ENCODE peak calls at places on chromosomes 1 and 21, in five cellular contexts. P is HCT116, B is fibroblast of lung, Q is GM23338, O is H1. T is an unnamed sample.
A peak's percentile ranks its signal among the peaks of the same experiment; 100 is the strongest.

GRCh38 chr1:227482021-227482299 is 81.4 kb upstream of the ZNF678 start:
- DNase-seq in O (no peak), B (no peak), P (no peak), Q (no peak), T (no peak)

GRCh38 chr1:202148391-202148790 is 3.9 kb upstream of the ARL8A start:
- DNase-seq in O (no peak), P (no peak), Q (no peak), B (no peak), T (no peak)

GRCh38 chr1:215710340-215710971 is 143.4 kb downstream of the KCTD3 start:
- DNase-seq in P (peak; percentile 68), O (peak; percentile 51), Q (peak; percentile 97), B (peak; percentile 76), T (no peak)

GRCh38 chr1:214568328-214568727 is 16.9 kb upstream of the PTPN14 start:
- DNase-seq in O (no peak), P (no peak), B (peak; percentile 76), Q (no peak), T (no peak)

GRCh38 chr21:44421901-44422840 is 33.1 kb upstream of the LRRC3 start:
- DNase-seq in B (no peak), Q (no peak), O (no peak), P (no peak), T (no peak)

GRCh38 chr1:115013792-115014191 is 15.8 kb upstream of the TSHB start:
- DNase-seq in O (no peak), P (no peak), Q (no peak), B (no peak), T (no peak)

GRCh38 chr1:53463961-53464899 is 5.0 kb downstream of the DMRTB1 start:
- DNase-seq in O (no peak), P (no peak), B (no peak), Q (no peak), T (peak; percentile 26)

GRCh38 chr21:25350056-25350455 is 257.2 kb downstream of the MRPL39 start:
- DNase-seq in B (peak; percentile 66), P (no peak), Q (peak; percentile 80), O (peak; percentile 68), T (no peak)

GRCh38 chr21:32276671-32277070 is 2.2 kb downstream of the MIS18A start:
- DNase-seq in Q (no peak), B (no peak), P (no peak), O (no peak), T (no peak)

GRCh38 chr1:206505702-206506375 is 1.5 kb upstream of the RASSF5 start:
- DNase-seq in O (no peak), Q (peak; percentile 61), P (no peak), B (peak; percentile 56), T (no peak)

GRCh38 chr21:45977396-45977795 is 4.2 kb upstream of the COL6A1 start:
- DNase-seq in B (no peak), O (peak; percentile 81), P (no peak), Q (peak; percentile 71), T (no peak)

GRCh38 chr21:44391345-44392091 is 38.1 kb downstream of the TRPM2 start:
- DNase-seq in P (no peak), B (no peak), O (no peak), Q (no peak), T (no peak)

GRCh38 chr1:87968259-87968955 is 639.7 kb downstream of the LMO4 start:
- DNase-seq in B (peak; percentile 66), P (no peak), O (no peak), Q (peak; percentile 56), T (no peak)

GRCh38 chr1:195328681-195329080 is 1279.6 kb downstream of the KCNT2 start:
- DNase-seq in O (no peak), Q (no peak), B (no peak), P (no peak), T (no peak)

GRCh38 chr1:193183019-193183643 is 3.3 kb downstream of the B3GALT2 start:
- DNase-seq in P (peak; percentile 51), O (no peak), B (peak; percentile 76), Q (peak; percentile 74), T (no peak)

GRCh38 chr1:28877132-28877781 is 37.1 kb upstream of the EPB41 start:
- DNase-seq in P (peak; percentile 79), O (peak; percentile 92), B (peak; percentile 67), Q (peak; percentile 91), T (peak; percentile 55)

GRCh38 chr1:111747282-111747734 is 8.1 kb upstream of the INKA2 start:
- DNase-seq in Q (peak; percentile 97), O (peak; percentile 70), P (peak; percentile 90), B (peak; percentile 84), T (peak; percentile 44)

GRCh38 chr1:86504130-86504479 is 35.4 kb downstream of the CLCA1 start:
- DNase-seq in B (no peak), Q (peak; percentile 12), O (no peak), P (no peak), T (no peak)

GRCh38 chr1:157363660-157364140 is 188.6 kb downstream of the FCRL5 start:
- DNase-seq in B (peak; percentile 20), Q (peak; percentile 76), O (peak; percentile 57), P (peak; percentile 42), T (no peak)

GRCh38 chr21:42165901-42166300 is 53.0 kb upstream of the ABCG1 start:
- DNase-seq in Q (no peak), P (no peak), B (no peak), O (no peak), T (no peak)

GRCh38 chr1:162889989-162890388 is 29.0 kb upstream of the CCDC190 start:
- DNase-seq in Q (no peak), B (no peak), O (no peak), P (no peak), T (no peak)

GRCh38 chr1:86993269-86993985 is 79.0 kb downstream of the HS2ST1 start:
- DNase-seq in P (no peak), Q (no peak), B (no peak), O (no peak), T (no peak)

GRCh38 chr1:203306089-203306969 is 1.0 kb downstream of the BTG2 start:
- DNase-seq in B (peak; percentile 93), Q (no peak), P (peak; percentile 51), O (no peak), T (peak; percentile 40)

GRCh38 chr1:238628130-238628529 is 737.4 kb upstream of the ZP4 start:
- DNase-seq in P (no peak), O (no peak), Q (no peak), B (no peak), T (no peak)

GRCh38 chr1:13702425-13703127 is 2.6 kb downstream of the PRDM2 start:
- DNase-seq in P (no peak), Q (no peak), B (no peak), O (no peak), T (no peak)

GRCh38 chr1:110341146-110341871 is 2.1 kb downstream of the RBM15 start:
- DNase-seq in P (no peak), O (no peak), B (no peak), Q (no peak), T (no peak)

GRCh38 chr1:62159940-62160348 is 34.7 kb upstream of the L1TD1 start:
- DNase-seq in B (no peak), Q (no peak), O (no peak), P (no peak), T (no peak)

GRCh38 chr1:64163972-64164371 is 39.5 kb upstream of the UBE2U start:
- DNase-seq in B (peak; percentile 71), P (no peak), Q (peak; percentile 79), O (no peak), T (no peak)

GRCh38 chr1:162904579-162904978 is 43.6 kb upstream of the CCDC190 start:
- DNase-seq in P (no peak), Q (no peak), O (no peak), B (no peak), T (no peak)

GRCh38 chr1:2789164-2789985 is 12.1 kb downstream of the TTC34 start:
- DNase-seq in P (no peak), Q (peak; percentile 65), B (no peak), O (no peak), T (no peak)

GRCh38 chr21:41750051-41750450 is 16.8 kb downstream of the RIPK4 start:
- DNase-seq in O (no peak), B (no peak), Q (no peak), P (no peak), T (peak; percentile 63)

GRCh38 chr21:37085726-37086125 is 12.7 kb downstream of the TTC3 start:
- DNase-seq in P (no peak), B (no peak), Q (no peak), O (no peak), T (no peak)

GRCh38 chr1:61391730-61392129 is 309.4 kb downstream of the NFIA start:
- DNase-seq in B (no peak), O (no peak), P (no peak), Q (no peak), T (no peak)

GRCh38 chr1:47724427-47724999 is 272.7 kb downstream of the TRABD2B start:
- DNase-seq in O (peak; percentile 51), B (no peak), Q (no peak), P (no peak), T (no peak)

GRCh38 chr1:47727051-47727708 is 270.0 kb downstream of the TRABD2B start:
- DNase-seq in B (no peak), O (no peak), Q (no peak), P (no peak), T (no peak)

GRCh38 chr1:47726496-47726855 is 270.7 kb downstream of the TRABD2B start:
- DNase-seq in P (no peak), O (no peak), B (no peak), Q (no peak), T (no peak)

GRCh38 chr1:47725732-47726495 is 271.3 kb downstream of the TRABD2B start:
- DNase-seq in P (peak; percentile 49), Q (peak; percentile 93), B (peak; percentile 74), O (peak; percentile 84), T (peak; percentile 58)

GRCh38 chr1:47725000-47725731 is 272.0 kb downstream of the TRABD2B start:
- DNase-seq in Q (peak; percentile 90), B (no peak), O (peak; percentile 85), P (no peak), T (no peak)
- TF ChIP-seq EZH2 in Q (peak; percentile 31), B (no peak), O (no peak), P (no peak), T (no peak)

GRCh38 chr1:167715653-167716302 is 6.0 kb upstream of the MPZL1 start:
- DNase-seq in P (no peak), B (peak; percentile 12), O (no peak), Q (no peak), T (no peak)
- TF ChIP-seq CTCF in P (no peak), B (no peak), O (no peak), Q (no peak), T (no peak)

GRCh38 chr1:228748431-228748830 is 13.2 kb downstream of the RHOU start:
- DNase-seq in B (no peak), O (no peak), Q (no peak), P (no peak), T (no peak)
- H3K4me2 ChIP-seq in B (no peak overlapping the region), O (no peak overlapping the region), Q (no peak overlapping the region), P (no peak overlapping the region), T (no peak overlapping the region)

GRCh38 chr1:6419803-6420593 is at the start of gene HES2:
- DNase-seq in P (no peak), B (no peak), O (peak; percentile 82), Q (peak; percentile 74), T (peak; percentile 67)
- TF ChIP-seq EZH2 in P (no peak), B (peak; percentile 99), O (peak; percentile 17), Q (peak; percentile 58), T (no peak)

T was measured in PC-9.